ENCODE peak calls at places on chromosome 18, in six cellular contexts. L is fibroblast of the aortic adventitia; B is NT2/D1; T is heart left ventricle; A is CD4-positive, alpha-beta memory T cell; X is GM13977. H is an unnamed sample.

GRCh38 chr18:805008-805754 is 6.9 kb downstream of the YES1 start:
- DNase-seq in L (peak), B (no peak), T (no peak), A (no peak), X (no peak), H (no peak)

GRCh38 chr18:13236411-13236810 is 17.9 kb downstream of the LDLRAD4 start:
- DNase-seq in L (no peak), B (no peak), T (no peak), A (no peak), X (no peak), H (no peak)

GRCh38 chr18:79047556-79048244 is 21.5 kb upstream of the ATP9B start:
- DNase-seq in L (no peak), B (no peak), T (no peak), A (no peak), X (no peak), H (no peak)

GRCh38 chr18:42187611-42188378 is 232.8 kb downstream of the PIK3C3 start:
- DNase-seq in L (no peak), B (no peak), T (no peak), A (no peak), X (peak), H (no peak)

GRCh38 chr18:13300029-13300428 is 81.5 kb downstream of the LDLRAD4 start:
- DNase-seq in L (no peak), B (no peak), T (no peak), A (no peak), X (no peak), H (no peak)

GRCh38 chr18:29147944-29148343 is 971.0 kb upstream of the CDH2 start:
- DNase-seq in L (peak), B (no peak), T (no peak), A (no peak), X (no peak), H (no peak)

GRCh38 chr18:32930695-32931301 is 158.0 kb upstream of the KLHL14 start:
- DNase-seq in L (peak), B (no peak), T (no peak), A (no peak), X (peak), H (peak)

GRCh38 chr18:44503854-44504253 is 176.8 kb upstream of the SETBP1 start:
- DNase-seq in L (no peak), B (no peak), T (no peak), A (no peak), X (no peak), H (no peak)

GRCh38 chr18:6807504-6808257 is 78.2 kb downstream of the ARHGAP28 start:
- DNase-seq in L (no peak), B (no peak), T (no peak), A (no peak), X (no peak), H (no peak)

GRCh38 chr18:72866901-72867701 is 686 bp downstream of the NETO1 start:
- DNase-seq in L (no peak), B (no peak), T (no peak), A (no peak), X (peak), H (no peak)

GRCh38 chr18:7871560-7872456 is 304.7 kb downstream of the PTPRM start:
- DNase-seq in L (no peak), B (no peak), T (no peak), A (no peak), X (no peak), H (no peak)

GRCh38 chr18:12574494-12575185 is 83.3 kb downstream of the SPIRE1 start:
- DNase-seq in L (no peak), B (no peak), T (no peak), A (no peak), X (no peak), H (no peak)

GRCh38 chr18:62331581-62332436 is 6.7 kb downstream of the TNFRSF11A start:
- DNase-seq in L (peak), B (no peak), T (peak), A (no peak), X (no peak), H (no peak)

GRCh38 chr18:950026-950631 is 45.5 kb downstream of the ADCYAP1 start:
- DNase-seq in L (no peak), B (no peak), T (no peak), A (no peak), X (no peak), H (no peak)

GRCh38 chr18:51739044-51739666 is 541.7 kb upstream of the MEX3C start:
- DNase-seq in L (no peak), B (no peak), T (no peak), A (no peak), X (peak), H (no peak)

GRCh38 chr18:8865934-8866333 is 160.6 kb downstream of the MTCL1 start:
- DNase-seq in L (no peak), B (no peak), T (no peak), A (no peak), X (no peak), H (no peak)

GRCh38 chr18:59200787-59201186 is 19.2 kb upstream of the GRP start:
- DNase-seq in L (no peak), B (no peak), T (no peak), A (no peak), X (no peak), H (no peak)

GRCh38 chr18:13019301-13019700 is 28.1 kb downstream of the CEP192 start:
- DNase-seq in L (peak), B (no peak), T (no peak), A (no peak), X (no peak), H (no peak)

GRCh38 chr18:8607776-8608682 is 1.2 kb upstream of the RAB12 start:
- DNase-seq in L (peak), B (no peak), T (no peak), A (no peak), X (no peak), H (no peak)

GRCh38 chr18:69580107-69580506 is 179.4 kb downstream of the DOK6 start:
- DNase-seq in L (no peak), B (no peak), T (no peak), A (peak), X (no peak), H (no peak)

GRCh38 chr18:55351220-55351619 is 236.8 kb downstream of the TCF4 start:
- DNase-seq in L (peak), B (no peak), T (no peak), A (no peak), X (no peak), H (no peak)